ENCODE peak calls at places on chromosomes 6 and 20, in nine cellular contexts. One of them, this sample, is unnamed.

GRCh38 chr6:147322299-147323162 is 118.3 kb downstream of the STXBP5 start:
- DNase-seq in CD8-positive, alpha-beta T cell: peak
- DNase-seq in tibial nerve: no peak
- DNase-seq in MM.1S: no peak
- DNase-seq in neural progenitor cell: no peak
- DNase-seq in GM23338: no peak
- DNase-seq in transverse colon: no peak
- DNase-seq in colonic mucosa: no peak
- DNase-seq in heart left ventricle: no peak
- DNase-seq in this sample: no peak

GRCh38 chr20:11379257-11380011 is 538.3 kb upstream of the BTBD3 start:
- DNase-seq in CD8-positive, alpha-beta T cell: no peak
- DNase-seq in tibial nerve: no peak
- DNase-seq in MM.1S: no peak
- DNase-seq in neural progenitor cell: peak
- DNase-seq in GM23338: peak
- DNase-seq in transverse colon: no peak
- DNase-seq in colonic mucosa: no peak
- DNase-seq in heart left ventricle: no peak
- DNase-seq in this sample: peak

GRCh38 chr6:140237251-140237650 is 862.8 kb upstream of the CITED2 start:
- DNase-seq in CD8-positive, alpha-beta T cell: no peak
- DNase-seq in tibial nerve: no peak
- DNase-seq in MM.1S: no peak
- DNase-seq in neural progenitor cell: no peak
- DNase-seq in GM23338: no peak
- DNase-seq in transverse colon: no peak
- DNase-seq in colonic mucosa: no peak
- DNase-seq in heart left ventricle: no peak
- DNase-seq in this sample: no peak

GRCh38 chr6:145688493-145688905 is 46.8 kb downstream of the EPM2A start:
- DNase-seq in CD8-positive, alpha-beta T cell: no peak
- DNase-seq in tibial nerve: no peak
- DNase-seq in MM.1S: no peak
- DNase-seq in neural progenitor cell: no peak
- DNase-seq in GM23338: no peak
- DNase-seq in transverse colon: no peak
- DNase-seq in colonic mucosa: no peak
- DNase-seq in heart left ventricle: no peak
- DNase-seq in this sample: no peak

GRCh38 chr20:51236396-51236795 is 213.5 kb upstream of the KCNG1 start:
- DNase-seq in CD8-positive, alpha-beta T cell: no peak
- DNase-seq in tibial nerve: no peak
- DNase-seq in MM.1S: no peak
- DNase-seq in neural progenitor cell: no peak
- DNase-seq in GM23338: no peak
- DNase-seq in transverse colon: no peak
- DNase-seq in colonic mucosa: no peak
- DNase-seq in heart left ventricle: no peak
- DNase-seq in this sample: no peak

GRCh38 chr20:63421913-63422312 is 50.5 kb downstream of the KCNQ2 start:
- DNase-seq in CD8-positive, alpha-beta T cell: no peak
- DNase-seq in tibial nerve: no peak
- DNase-seq in MM.1S: no peak
- DNase-seq in neural progenitor cell: no peak
- DNase-seq in GM23338: no peak
- DNase-seq in transverse colon: no peak
- DNase-seq in colonic mucosa: no peak
- DNase-seq in heart left ventricle: no peak
- DNase-seq in this sample: no peak

GRCh38 chr6:113858067-113858604 is 991 bp downstream of the MARCKS start:
- DNase-seq in CD8-positive, alpha-beta T cell: no peak
- DNase-seq in tibial nerve: peak
- DNase-seq in MM.1S: peak
- DNase-seq in neural progenitor cell: peak
- DNase-seq in GM23338: peak
- DNase-seq in transverse colon: peak
- DNase-seq in colonic mucosa: peak
- DNase-seq in heart left ventricle: no peak
- DNase-seq in this sample: peak

GRCh38 chr6:108690326-108691000 is 129.7 kb downstream of the FOXO3 start:
- DNase-seq in CD8-positive, alpha-beta T cell: no peak
- DNase-seq in tibial nerve: no peak
- DNase-seq in MM.1S: no peak
- DNase-seq in neural progenitor cell: no peak
- DNase-seq in GM23338: no peak
- DNase-seq in transverse colon: no peak
- DNase-seq in colonic mucosa: no peak
- DNase-seq in heart left ventricle: no peak
- DNase-seq in this sample: peak

GRCh38 chr6:144302701-144303351 is 17.7 kb downstream of the UTRN start:
- DNase-seq in CD8-positive, alpha-beta T cell: no peak
- DNase-seq in tibial nerve: no peak
- DNase-seq in MM.1S: no peak
- DNase-seq in neural progenitor cell: no peak
- DNase-seq in GM23338: peak
- DNase-seq in transverse colon: no peak
- DNase-seq in colonic mucosa: no peak
- DNase-seq in heart left ventricle: no peak
- DNase-seq in this sample: no peak
- TF ChIP-seq CTCF in CD8-positive, alpha-beta T cell: no peak
- TF ChIP-seq CTCF in tibial nerve: no peak
- TF ChIP-seq CTCF in MM.1S: no peak
- TF ChIP-seq CTCF in neural progenitor cell: no peak
- TF ChIP-seq CTCF in GM23338: no peak
- TF ChIP-seq CTCF in transverse colon: no peak
- TF ChIP-seq CTCF in colonic mucosa: no peak
- TF ChIP-seq CTCF in heart left ventricle: no peak
- TF ChIP-seq CTCF in this sample: no peak

GRCh38 chr20:44552039-44552438 is 30.2 kb upstream of the SERINC3 start:
- DNase-seq in CD8-positive, alpha-beta T cell: no peak
- DNase-seq in tibial nerve: no peak
- DNase-seq in MM.1S: no peak
- DNase-seq in neural progenitor cell: no peak
- DNase-seq in GM23338: no peak
- DNase-seq in transverse colon: no peak
- DNase-seq in colonic mucosa: peak
- DNase-seq in heart left ventricle: no peak
- DNase-seq in this sample: no peak

GRCh38 chr20:44552568-44552949 is 29.8 kb upstream of the PKIG start:
- DNase-seq in CD8-positive, alpha-beta T cell: no peak
- DNase-seq in tibial nerve: no peak
- DNase-seq in MM.1S: no peak
- DNase-seq in neural progenitor cell: no peak
- DNase-seq in GM23338: no peak
- DNase-seq in transverse colon: no peak
- DNase-seq in colonic mucosa: peak
- DNase-seq in heart left ventricle: no peak
- DNase-seq in this sample: no peak

GRCh38 chr20:44549123-44549522 is 27.3 kb upstream of the SERINC3 start:
- DNase-seq in CD8-positive, alpha-beta T cell: no peak
- DNase-seq in tibial nerve: no peak
- DNase-seq in MM.1S: no peak
- DNase-seq in neural progenitor cell: no peak
- DNase-seq in GM23338: no peak
- DNase-seq in transverse colon: no peak
- DNase-seq in colonic mucosa: no peak
- DNase-seq in heart left ventricle: no peak
- DNase-seq in this sample: no peak

GRCh38 chr20:44548171-44548678 is 26.4 kb upstream of the SERINC3 start:
- DNase-seq in CD8-positive, alpha-beta T cell: no peak
- DNase-seq in tibial nerve: no peak
- DNase-seq in MM.1S: no peak
- DNase-seq in neural progenitor cell: no peak
- DNase-seq in GM23338: no peak
- DNase-seq in transverse colon: no peak
- DNase-seq in colonic mucosa: peak
- DNase-seq in heart left ventricle: no peak
- DNase-seq in this sample: no peak

DNA sequence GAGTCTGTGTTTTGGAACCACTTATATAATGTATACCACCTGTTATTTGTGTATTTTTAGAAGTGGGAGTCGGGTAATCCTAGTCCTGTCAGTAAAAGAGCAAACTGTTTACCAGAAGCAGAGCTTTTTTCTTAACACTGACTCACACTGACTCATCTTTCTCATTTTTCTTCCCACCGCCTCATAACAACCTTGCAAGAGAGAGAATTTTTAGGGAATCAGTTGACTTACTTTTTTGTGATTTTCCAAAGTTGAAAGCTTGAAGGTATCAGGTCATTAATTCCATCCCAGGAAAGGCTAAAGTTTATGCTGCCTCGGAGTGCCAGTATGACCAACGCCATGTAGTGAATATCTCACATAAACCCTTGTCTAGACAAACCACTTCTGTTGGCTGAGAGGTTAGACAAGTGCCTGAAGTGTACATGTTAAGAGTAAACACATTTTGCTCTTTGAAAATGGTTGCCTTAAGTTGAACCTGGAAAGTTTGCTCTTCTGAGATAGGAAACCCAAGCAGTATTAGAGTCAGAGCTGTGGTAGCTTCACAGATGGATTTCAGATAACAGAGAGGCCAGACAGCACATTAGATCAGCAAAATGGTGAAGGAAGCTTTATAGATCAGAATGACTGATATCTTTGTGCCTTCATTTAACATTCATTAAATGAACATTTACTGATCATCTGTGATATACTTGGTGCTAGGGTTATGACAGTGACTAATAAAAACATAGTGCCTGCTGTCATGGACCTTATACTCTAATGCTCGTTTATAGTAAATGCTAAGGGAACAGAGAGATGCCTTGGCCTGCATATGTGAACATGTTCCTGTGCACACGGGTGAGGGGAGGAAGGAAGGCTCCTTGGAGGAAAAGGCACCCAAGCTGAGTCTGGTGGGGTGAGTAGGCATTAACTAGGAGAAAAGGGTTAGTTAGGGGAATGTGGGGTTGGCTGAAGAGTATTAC is 29.1 kb upstream of the PKIG start:
- DNase-seq in CD8-positive, alpha-beta T cell: no peak
- DNase-seq in tibial nerve: no peak
- DNase-seq in MM.1S: no peak
- DNase-seq in neural progenitor cell: no peak
- DNase-seq in GM23338: no peak
- DNase-seq in transverse colon: no peak
- DNase-seq in colonic mucosa: peak
- DNase-seq in heart left ventricle: no peak
- DNase-seq in this sample: peak
- H3K27ac ChIP-seq in CD8-positive, alpha-beta T cell: no peak
- H3K27ac ChIP-seq in tibial nerve: peak
- H3K27ac ChIP-seq in MM.1S: no peak
- H3K27ac ChIP-seq in neural progenitor cell: no peak
- H3K27ac ChIP-seq in GM23338: no peak
- H3K27ac ChIP-seq in transverse colon: peak
- H3K27ac ChIP-seq in colonic mucosa: peak
- H3K27ac ChIP-seq in heart left ventricle: peak
- H3K27ac ChIP-seq in this sample: peak

DNA sequence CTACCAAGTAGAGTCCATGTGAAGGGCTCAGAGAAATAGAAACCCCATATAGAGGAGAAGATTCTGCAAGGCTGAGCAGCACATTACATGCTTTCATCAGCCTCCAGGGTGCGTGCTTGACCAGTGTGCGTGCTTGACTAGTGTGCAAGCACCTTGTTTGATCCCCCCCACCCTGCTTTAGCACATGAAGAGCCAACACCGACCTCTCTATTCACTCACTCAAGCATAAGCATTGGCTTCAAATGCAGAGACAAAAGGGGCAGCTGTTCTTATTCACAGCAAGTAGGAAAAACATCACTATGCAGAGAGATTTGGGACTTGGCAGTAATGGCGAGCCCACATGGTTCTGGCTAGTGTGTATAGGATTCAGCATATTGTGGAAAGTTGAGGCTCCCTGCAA is 278.7 kb upstream of the RNF217 start:
- DNase-seq in CD8-positive, alpha-beta T cell: no peak
- DNase-seq in tibial nerve: no peak
- DNase-seq in MM.1S: no peak
- DNase-seq in neural progenitor cell: peak
- DNase-seq in GM23338: peak
- DNase-seq in transverse colon: no peak
- DNase-seq in colonic mucosa: no peak
- DNase-seq in heart left ventricle: no peak
- DNase-seq in this sample: no peak
- TF ChIP-seq CTCF in CD8-positive, alpha-beta T cell: no peak
- TF ChIP-seq CTCF in tibial nerve: no peak
- TF ChIP-seq CTCF in MM.1S: no peak
- TF ChIP-seq CTCF in neural progenitor cell: peak
- TF ChIP-seq CTCF in GM23338: peak
- TF ChIP-seq CTCF in transverse colon: no peak
- TF ChIP-seq CTCF in colonic mucosa: no peak
- TF ChIP-seq CTCF in heart left ventricle: no peak
- TF ChIP-seq CTCF in this sample: no peak

GRCh38 chr20:46242390-46242789 is 65.9 kb downstream of the CDH22 start:
- DNase-seq in CD8-positive, alpha-beta T cell: no peak
- DNase-seq in tibial nerve: no peak
- DNase-seq in MM.1S: no peak
- DNase-seq in neural progenitor cell: no peak
- DNase-seq in GM23338: no peak
- DNase-seq in transverse colon: no peak
- DNase-seq in colonic mucosa: no peak
- DNase-seq in heart left ventricle: no peak
- DNase-seq in this sample: no peak

GRCh38 chr20:46240881-46241280 is 67.4 kb downstream of the CDH22 start:
- DNase-seq in CD8-positive, alpha-beta T cell: no peak
- DNase-seq in tibial nerve: no peak
- DNase-seq in MM.1S: no peak
- DNase-seq in neural progenitor cell: no peak
- DNase-seq in GM23338: no peak
- DNase-seq in transverse colon: no peak
- DNase-seq in colonic mucosa: no peak
- DNase-seq in heart left ventricle: no peak
- DNase-seq in this sample: no peak

GRCh38 chr20:46237736-46238135 is 70.6 kb downstream of the CDH22 start:
- DNase-seq in CD8-positive, alpha-beta T cell: no peak
- DNase-seq in tibial nerve: no peak
- DNase-seq in MM.1S: no peak
- DNase-seq in neural progenitor cell: no peak
- DNase-seq in GM23338: no peak
- DNase-seq in transverse colon: no peak
- DNase-seq in colonic mucosa: no peak
- DNase-seq in heart left ventricle: no peak
- DNase-seq in this sample: no peak

GRCh38 chr20:46237221-46237620 is 71.1 kb downstream of the CDH22 start:
- DNase-seq in CD8-positive, alpha-beta T cell: no peak
- DNase-seq in tibial nerve: no peak
- DNase-seq in MM.1S: no peak
- DNase-seq in neural progenitor cell: peak
- DNase-seq in GM23338: peak
- DNase-seq in transverse colon: no peak
- DNase-seq in colonic mucosa: no peak
- DNase-seq in heart left ventricle: no peak
- DNase-seq in this sample: no peak

DNA sequence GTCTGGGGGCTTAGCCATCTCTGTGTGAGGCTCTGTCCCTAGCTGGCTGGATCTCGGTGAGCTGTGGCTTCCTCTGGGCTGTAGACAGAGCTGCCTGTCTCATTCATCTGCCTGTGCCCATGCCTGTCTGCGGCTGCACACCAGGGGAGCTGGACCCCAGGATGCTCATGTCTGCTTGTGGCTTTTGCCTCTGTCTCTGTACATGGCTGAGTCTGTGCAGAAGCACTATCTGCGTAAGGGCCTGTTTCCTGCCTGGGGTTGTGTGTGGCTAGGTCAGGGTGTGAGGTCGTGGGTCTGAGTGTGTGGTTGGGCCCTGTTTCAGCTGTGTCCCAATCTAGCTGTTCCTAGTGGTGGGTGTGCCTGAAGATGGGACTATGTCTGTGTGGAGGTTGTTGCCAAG is 68.2 kb downstream of the CDH22 start:
- DNase-seq in CD8-positive, alpha-beta T cell: no peak
- DNase-seq in tibial nerve: no peak
- DNase-seq in MM.1S: no peak
- DNase-seq in neural progenitor cell: no peak
- DNase-seq in GM23338: no peak
- DNase-seq in transverse colon: no peak
- DNase-seq in colonic mucosa: no peak
- DNase-seq in heart left ventricle: no peak
- DNase-seq in this sample: no peak
- H3K27ac ChIP-seq in CD8-positive, alpha-beta T cell: no peak
- H3K27ac ChIP-seq in tibial nerve: no peak
- H3K27ac ChIP-seq in MM.1S: no peak
- H3K27ac ChIP-seq in neural progenitor cell: no peak
- H3K27ac ChIP-seq in GM23338: no peak
- H3K27ac ChIP-seq in transverse colon: no peak
- H3K27ac ChIP-seq in colonic mucosa: no peak
- H3K27ac ChIP-seq in heart left ventricle: no peak
- H3K27ac ChIP-seq in this sample: no peak